ENCODE peak calls at places on chromosomes 11 and 22, in eight cellular contexts. One of them, this sample, is unnamed.
A peak's percentile ranks its signal among the peaks of the same experiment; 100 is the strongest.

GRCh38 chr11:83827940-83828554 is 541.9 kb upstream of the CCDC90B start:
- DNase-seq in CD8-positive, alpha-beta T cell: no peak
- DNase-seq in MCF 10A: peak; percentile 27
- DNase-seq in left lung: no peak
- DNase-seq in A549: peak; percentile 40
- DNase-seq in pancreas: no peak
- DNase-seq in GM12865: peak; percentile 52
- DNase-seq in endothelial cell: no peak
- DNase-seq in this sample: peak; percentile 33

GRCh38 chr11:14424096-14424495 is 65.1 kb upstream of the RRAS2 start:
- DNase-seq in CD8-positive, alpha-beta T cell: no peak
- DNase-seq in MCF 10A: no peak
- DNase-seq in left lung: no peak
- DNase-seq in A549: no peak
- DNase-seq in pancreas: no peak
- DNase-seq in GM12865: no peak
- DNase-seq in endothelial cell: no peak
- DNase-seq in this sample: no peak

GRCh38 chr11:125179346-125179745 is 14.8 kb downstream of the PKNOX2 start:
- DNase-seq in CD8-positive, alpha-beta T cell: no peak
- DNase-seq in MCF 10A: no peak
- DNase-seq in left lung: no peak
- DNase-seq in A549: no peak
- DNase-seq in pancreas: no peak
- DNase-seq in GM12865: no peak
- DNase-seq in endothelial cell: no peak
- DNase-seq in this sample: no peak

GRCh38 chr11:68200639-68201038 is 12.5 kb downstream of the KMT5B start:
- DNase-seq in CD8-positive, alpha-beta T cell: no peak
- DNase-seq in MCF 10A: peak; percentile 61
- DNase-seq in left lung: no peak
- DNase-seq in A549: no peak
- DNase-seq in pancreas: no peak
- DNase-seq in GM12865: no peak
- DNase-seq in endothelial cell: no peak
- DNase-seq in this sample: no peak

GRCh38 chr11:67613960-67614715 is 7.4 kb downstream of the NDUFV1 start:
- DNase-seq in CD8-positive, alpha-beta T cell: peak; percentile 78
- DNase-seq in MCF 10A: peak; percentile 54
- DNase-seq in left lung: peak; percentile 90
- DNase-seq in A549: peak; percentile 46
- DNase-seq in pancreas: peak; percentile 65
- DNase-seq in GM12865: peak; percentile 96
- DNase-seq in endothelial cell: peak; percentile 77
- DNase-seq in this sample: peak; percentile 87

GRCh38 chr11:105179542-105180278 is 40.1 kb upstream of the CARD18 start:
- DNase-seq in CD8-positive, alpha-beta T cell: no peak
- DNase-seq in MCF 10A: no peak
- DNase-seq in left lung: no peak
- DNase-seq in A549: no peak
- DNase-seq in pancreas: no peak
- DNase-seq in GM12865: no peak
- DNase-seq in endothelial cell: no peak
- DNase-seq in this sample: no peak

GRCh38 chr11:78666675-78667129 is 92.0 kb upstream of the NARS2 start:
- DNase-seq in CD8-positive, alpha-beta T cell: no peak
- DNase-seq in MCF 10A: no peak
- DNase-seq in left lung: no peak
- DNase-seq in A549: no peak
- DNase-seq in pancreas: no peak
- DNase-seq in GM12865: no peak
- DNase-seq in endothelial cell: no peak
- DNase-seq in this sample: no peak

GRCh38 chr22:44392446-44392921 is 79.7 kb upstream of the SHISAL1 start:
- DNase-seq in CD8-positive, alpha-beta T cell: no peak
- DNase-seq in MCF 10A: peak; percentile 33
- DNase-seq in left lung: peak; percentile 50
- DNase-seq in A549: no peak
- DNase-seq in pancreas: no peak
- DNase-seq in GM12865: no peak
- DNase-seq in endothelial cell: no peak
- DNase-seq in this sample: no peak

GRCh38 chr11:20156876-20157613 is 3.2 kb downstream of the DBX1 start:
- DNase-seq in CD8-positive, alpha-beta T cell: peak; percentile 40
- DNase-seq in MCF 10A: no peak
- DNase-seq in left lung: peak; percentile 72
- DNase-seq in A549: no peak
- DNase-seq in pancreas: no peak
- DNase-seq in GM12865: peak; percentile 39
- DNase-seq in endothelial cell: no peak
- DNase-seq in this sample: peak; percentile 49

GRCh38 chr11:78168539-78169477 is 19.6 kb downstream of the KCTD21 start:
- DNase-seq in CD8-positive, alpha-beta T cell: no peak
- DNase-seq in MCF 10A: peak; percentile 31
- DNase-seq in left lung: no peak
- DNase-seq in A549: no peak
- DNase-seq in pancreas: no peak
- DNase-seq in GM12865: no peak
- DNase-seq in endothelial cell: peak; percentile 19
- DNase-seq in this sample: no peak

GRCh38 chr22:46262449-46263207 is 515 bp downstream of the PKDREJ start:
- DNase-seq in CD8-positive, alpha-beta T cell: peak; percentile 34
- DNase-seq in MCF 10A: no peak
- DNase-seq in left lung: peak; percentile 94
- DNase-seq in A549: no peak
- DNase-seq in pancreas: no peak
- DNase-seq in GM12865: no peak
- DNase-seq in endothelial cell: peak; percentile 69
- DNase-seq in this sample: no peak

GRCh38 chr11:267491-267994 is 10.7 kb upstream of the NLRP6 start:
- DNase-seq in CD8-positive, alpha-beta T cell: peak; percentile 55
- DNase-seq in MCF 10A: peak; percentile 60
- DNase-seq in left lung: peak; percentile 87
- DNase-seq in A549: peak; percentile 61
- DNase-seq in pancreas: no peak
- DNase-seq in GM12865: peak; percentile 85
- DNase-seq in endothelial cell: no peak
- DNase-seq in this sample: peak; percentile 72

GRCh38 chr11:85525711-85526110 is 101.4 kb downstream of the DLG2 start:
- DNase-seq in CD8-positive, alpha-beta T cell: no peak
- DNase-seq in MCF 10A: no peak
- DNase-seq in left lung: no peak
- DNase-seq in A549: no peak
- DNase-seq in pancreas: no peak
- DNase-seq in GM12865: no peak
- DNase-seq in endothelial cell: no peak
- DNase-seq in this sample: no peak

GRCh38 chr11:108333403-108333899 is 110.6 kb downstream of the ATM start:
- DNase-seq in CD8-positive, alpha-beta T cell: no peak
- DNase-seq in MCF 10A: no peak
- DNase-seq in left lung: no peak
- DNase-seq in A549: no peak
- DNase-seq in pancreas: no peak
- DNase-seq in GM12865: no peak
- DNase-seq in endothelial cell: no peak
- DNase-seq in this sample: no peak

GRCh38 chr22:21632931-21633330 is 371 bp downstream of the CCDC116 start:
- DNase-seq in CD8-positive, alpha-beta T cell: no peak
- DNase-seq in MCF 10A: no peak
- DNase-seq in left lung: peak; percentile 66
- DNase-seq in A549: no peak
- DNase-seq in pancreas: no peak
- DNase-seq in GM12865: no peak
- DNase-seq in endothelial cell: no peak
- DNase-seq in this sample: no peak

GRCh38 chr11:86954288-86955110 is 696 bp downstream of the FZD4 start:
- DNase-seq in CD8-positive, alpha-beta T cell: no peak
- DNase-seq in MCF 10A: peak; percentile 21
- DNase-seq in left lung: peak; percentile 45
- DNase-seq in A549: peak; percentile 20
- DNase-seq in pancreas: peak; percentile 76
- DNase-seq in GM12865: peak; percentile 7
- DNase-seq in endothelial cell: peak; percentile 35
- DNase-seq in this sample: peak; percentile 15
- TF ChIP-seq CTCF in CD8-positive, alpha-beta T cell: no peak
- TF ChIP-seq CTCF in MCF 10A: no peak
- TF ChIP-seq CTCF in left lung: no peak
- TF ChIP-seq CTCF in A549: no peak
- TF ChIP-seq CTCF in pancreas: no peak
- TF ChIP-seq CTCF in GM12865: no peak
- TF ChIP-seq CTCF in endothelial cell: no peak
- TF ChIP-seq CTCF in this sample: no peak

DNA sequence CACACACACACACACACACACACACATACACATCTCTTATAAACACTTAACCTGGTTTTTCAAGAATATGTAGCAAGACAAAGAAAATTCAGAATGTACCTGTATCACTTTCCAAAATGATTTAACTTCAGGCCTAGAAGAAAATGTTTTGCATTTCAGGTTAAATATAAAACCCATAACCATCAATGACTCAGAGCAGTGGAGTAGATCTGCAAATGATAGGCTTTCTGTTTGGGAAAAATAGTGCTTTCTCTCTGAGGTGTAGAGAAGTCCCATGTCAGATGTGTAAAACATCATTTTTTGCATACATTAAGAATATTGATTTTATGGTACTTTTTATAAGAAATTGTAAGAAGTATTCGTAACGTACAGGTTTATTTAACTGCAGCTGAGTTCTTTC is 116.9 kb downstream of the STK33 start:
- DNase-seq in CD8-positive, alpha-beta T cell: no peak
- DNase-seq in MCF 10A: no peak
- DNase-seq in left lung: no peak
- DNase-seq in A549: no peak
- DNase-seq in pancreas: no peak
- DNase-seq in GM12865: no peak
- DNase-seq in endothelial cell: no peak
- DNase-seq in this sample: no peak
- TF ChIP-seq CTCF in CD8-positive, alpha-beta T cell: no peak
- TF ChIP-seq CTCF in MCF 10A: no peak
- TF ChIP-seq CTCF in left lung: no peak
- TF ChIP-seq CTCF in A549: no peak
- TF ChIP-seq CTCF in pancreas: no peak
- TF ChIP-seq CTCF in GM12865: no peak
- TF ChIP-seq CTCF in endothelial cell: no peak
- TF ChIP-seq CTCF in this sample: no peak

GRCh38 chr11:65591939-65592814 is 3.4 kb downstream of the KCNK7 start:
- DNase-seq in CD8-positive, alpha-beta T cell: no peak
- DNase-seq in MCF 10A: no peak
- DNase-seq in left lung: no peak
- DNase-seq in A549: no peak
- DNase-seq in pancreas: peak; percentile 44
- DNase-seq in GM12865: no peak
- DNase-seq in endothelial cell: peak; percentile 58
- DNase-seq in this sample: no peak
- TF ChIP-seq CTCF in CD8-positive, alpha-beta T cell: no peak
- TF ChIP-seq CTCF in MCF 10A: no peak
- TF ChIP-seq CTCF in left lung: no peak
- TF ChIP-seq CTCF in A549: no peak
- TF ChIP-seq CTCF in pancreas: peak; percentile 8
- TF ChIP-seq CTCF in GM12865: no peak
- TF ChIP-seq CTCF in endothelial cell: no peak
- TF ChIP-seq CTCF in this sample: no peak

GRCh38 chr22:24772493-24773220 is 1.9 kb downstream of the PIWIL3 start:
- DNase-seq in CD8-positive, alpha-beta T cell: no peak
- DNase-seq in MCF 10A: peak; percentile 37
- DNase-seq in left lung: no peak
- DNase-seq in A549: peak; percentile 69
- DNase-seq in pancreas: no peak
- DNase-seq in GM12865: no peak
- DNase-seq in endothelial cell: peak; percentile 53
- DNase-seq in this sample: no peak
- TF ChIP-seq CTCF in CD8-positive, alpha-beta T cell: no peak
- TF ChIP-seq CTCF in MCF 10A: peak; percentile 30
- TF ChIP-seq CTCF in left lung: no peak
- TF ChIP-seq CTCF in A549: peak; percentile 49
- TF ChIP-seq CTCF in pancreas: no peak
- TF ChIP-seq CTCF in GM12865: peak; percentile 12
- TF ChIP-seq CTCF in endothelial cell: peak; percentile 60
- TF ChIP-seq CTCF in this sample: no peak

GRCh38 chr22:28349114-28349513 is 330.5 kb downstream of the TTC28 start:
- DNase-seq in CD8-positive, alpha-beta T cell: no peak
- DNase-seq in MCF 10A: no peak
- DNase-seq in left lung: no peak
- DNase-seq in A549: no peak
- DNase-seq in pancreas: no peak
- DNase-seq in GM12865: no peak
- DNase-seq in endothelial cell: no peak
- DNase-seq in this sample: no peak

GRCh38 chr22:28348613-28349012 is 331.0 kb downstream of the TTC28 start:
- DNase-seq in CD8-positive, alpha-beta T cell: no peak
- DNase-seq in MCF 10A: no peak
- DNase-seq in left lung: no peak
- DNase-seq in A549: no peak
- DNase-seq in pancreas: no peak
- DNase-seq in GM12865: no peak
- DNase-seq in endothelial cell: no peak
- DNase-seq in this sample: no peak

GRCh38 chr22:28344893-28345292 is 334.7 kb downstream of the TTC28 start:
- DNase-seq in CD8-positive, alpha-beta T cell: no peak
- DNase-seq in MCF 10A: no peak
- DNase-seq in left lung: no peak
- DNase-seq in A549: no peak
- DNase-seq in pancreas: no peak
- DNase-seq in GM12865: no peak
- DNase-seq in endothelial cell: no peak
- DNase-seq in this sample: no peak

GRCh38 chr22:28345304-28345703 is 334.3 kb downstream of the TTC28 start:
- DNase-seq in CD8-positive, alpha-beta T cell: no peak
- DNase-seq in MCF 10A: no peak
- DNase-seq in left lung: no peak
- DNase-seq in A549: no peak
- DNase-seq in pancreas: no peak
- DNase-seq in GM12865: no peak
- DNase-seq in endothelial cell: no peak
- DNase-seq in this sample: no peak

DNA sequence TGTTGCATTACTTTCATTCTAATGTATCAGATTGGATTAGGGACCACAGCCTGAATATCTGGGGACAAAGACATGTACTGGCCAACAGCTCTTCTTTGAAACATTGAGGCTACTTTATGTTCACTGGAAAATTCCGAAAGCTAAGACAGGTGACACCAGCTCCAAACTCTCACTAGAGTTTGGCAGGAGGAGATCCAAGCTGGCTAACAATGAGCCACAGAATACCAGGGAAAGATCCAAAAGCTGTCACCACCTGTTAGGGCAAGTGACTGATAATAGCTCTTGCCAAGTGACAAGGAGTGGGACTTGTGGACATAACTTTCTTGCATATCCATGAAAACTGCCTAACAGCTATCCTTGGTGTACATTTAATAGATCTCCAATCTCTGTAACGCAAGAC is 333.3 kb downstream of the TTC28 start:
- DNase-seq in CD8-positive, alpha-beta T cell: no peak
- DNase-seq in MCF 10A: no peak
- DNase-seq in left lung: no peak
- DNase-seq in A549: no peak
- DNase-seq in pancreas: no peak
- DNase-seq in GM12865: no peak
- DNase-seq in endothelial cell: no peak
- DNase-seq in this sample: no peak
- TF ChIP-seq CTCF in CD8-positive, alpha-beta T cell: no peak
- TF ChIP-seq CTCF in MCF 10A: no peak
- TF ChIP-seq CTCF in left lung: no peak
- TF ChIP-seq CTCF in A549: no peak
- TF ChIP-seq CTCF in pancreas: no peak
- TF ChIP-seq CTCF in GM12865: no peak
- TF ChIP-seq CTCF in endothelial cell: no peak
- TF ChIP-seq CTCF in this sample: no peak

This sample was measured in GM10248.